ENCODE peak calls at places on chromosomes 12 and 14, in four cellular contexts. G, I, B and O are unnamed samples.

GRCh38 chr12:51951843-51952722 is 584 bp downstream of the ACVR1B start:
- DNase-seq in G (no peak), I (peak), B (no peak), O (peak)

GRCh38 chr14:30223385-30223785 is 295.7 kb upstream of the PRKD1 start:
- DNase-seq in G (no peak), I (no peak), B (peak), O (no peak)

GRCh38 chr12:26845057-26845666 is 12.2 kb upstream of the ITPR2 start:
- DNase-seq in G (peak), I (no peak), B (peak), O (peak)

GRCh38 chr14:90781876-90782275 is 34.4 kb downstream of the TTC7B start:
- DNase-seq in G (no peak), I (no peak), B (no peak), O (no peak)

GRCh38 chr12:46959484-46959883 is 119.9 kb upstream of the PCED1B start:
- DNase-seq in G (no peak), I (no peak), B (no peak), O (no peak)

GRCh38 chr12:132622437-132623071 is 4.0 kb downstream of the P2RX2 start:
- DNase-seq in G (no peak), I (no peak), B (no peak), O (no peak)

GRCh38 chr14:70027785-70028428 is 148.7 kb downstream of the SMOC1 start:
- DNase-seq in G (peak), I (peak), B (peak), O (peak)

GRCh38 chr14:75875958-75876357 is 105.8 kb downstream of the TGFB3 start:
- DNase-seq in G (no peak), I (no peak), B (no peak), O (no peak)

GRCh38 chr14:55467307-55467706 is 26.9 kb upstream of the TBPL2 start:
- DNase-seq in G (no peak), I (no peak), B (no peak), O (no peak)

GRCh38 chr14:101167428-101167827 is 263.9 kb upstream of the RTL1 start:
- DNase-seq in G (no peak), I (no peak), B (no peak), O (no peak)

GRCh38 chr12:58639323-58639934 is 280.9 kb downstream of the LRIG3 start:
- DNase-seq in G (no peak), I (no peak), B (no peak), O (no peak)

GRCh38 chr12:180445-180844 is 33.5 kb downstream of the SLC6A12 start:
- DNase-seq in G (no peak), I (peak), B (no peak), O (no peak)

DNA sequence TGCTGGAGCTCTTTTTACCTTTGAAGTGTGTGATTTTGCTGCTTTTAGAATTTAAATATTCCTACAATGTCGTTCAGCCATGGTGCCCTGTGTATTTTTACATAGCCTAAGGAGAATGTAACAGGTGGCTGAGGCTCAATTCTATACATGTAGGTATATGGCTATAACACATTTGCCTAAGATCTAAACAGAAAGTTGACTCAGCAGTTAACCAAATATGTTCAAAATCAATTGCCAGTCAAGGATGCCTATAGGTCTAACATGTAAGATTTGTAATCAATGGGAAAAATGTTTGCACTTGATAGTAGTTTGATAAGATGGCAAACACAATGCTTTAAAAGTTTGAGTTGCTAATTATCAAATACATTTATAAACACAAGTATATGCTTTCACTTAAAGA is 8.2 kb downstream of the PAWR start:
- DNase-seq in G (no peak), I (no peak), B (no peak), O (no peak)
- TF ChIP-seq ELF4 in G (no peak), I (no peak), B (no peak), O (no peak)

DNA sequence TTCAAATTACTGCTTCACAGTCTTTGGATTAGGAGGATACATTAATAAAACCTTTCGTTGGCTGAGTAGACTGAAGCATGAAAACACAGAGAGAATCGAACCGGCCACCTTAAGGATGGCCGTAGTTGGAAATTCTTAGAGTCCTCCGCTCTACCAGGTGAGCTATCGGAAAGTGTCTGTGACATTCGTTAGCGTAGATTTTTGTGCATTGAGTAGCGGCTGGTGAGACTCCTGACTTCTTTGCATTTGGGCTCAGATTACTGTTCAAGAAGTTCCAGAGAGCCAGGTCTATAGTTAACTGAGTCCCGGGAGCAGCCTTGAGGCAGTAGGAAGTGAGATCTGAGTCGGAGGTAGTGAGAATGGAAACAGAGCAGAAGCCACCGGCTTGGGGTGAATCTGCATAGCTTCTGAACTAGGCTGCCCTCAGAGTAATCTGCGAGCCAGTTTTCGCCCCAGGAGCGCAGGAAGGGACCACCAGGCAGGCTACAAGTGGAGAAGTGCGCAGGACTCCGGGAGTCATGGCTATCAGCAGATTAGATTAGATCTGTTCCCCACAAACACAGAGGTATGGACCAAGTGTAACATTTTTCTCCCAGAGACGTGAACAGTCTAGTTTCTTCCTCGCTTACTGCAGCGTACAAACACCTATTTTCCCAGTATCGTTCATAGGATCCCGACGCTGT is 11.0 kb downstream of the OR6S1 start:
- DNase-seq in G (peak), I (no peak), B (peak), O (peak)
- TF ChIP-seq ELF4 in G (no peak), I (no peak), B (no peak), O (no peak)

DNA sequence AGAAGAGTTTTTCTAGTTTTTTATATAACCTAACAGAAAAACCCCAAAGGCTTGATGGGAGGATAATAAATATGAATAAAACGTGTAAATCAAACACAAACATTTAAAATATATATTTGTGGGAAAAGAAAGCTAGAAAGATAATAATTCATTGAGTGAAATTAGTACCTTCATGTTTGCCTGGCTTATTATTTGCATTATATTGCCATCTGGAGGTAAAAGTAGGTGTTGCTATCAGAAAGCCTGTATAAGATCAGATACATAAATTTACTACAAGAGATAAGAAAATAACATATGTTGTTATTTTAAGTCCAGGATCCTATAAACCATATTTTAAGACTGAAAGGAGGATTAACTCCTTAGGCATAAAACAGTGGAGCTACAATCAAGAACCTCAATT is 77.7 kb downstream of the NTS start:
- DNase-seq in G (no peak), I (no peak), B (no peak), O (no peak)
- TF ChIP-seq ELF4 in G (no peak), I (no peak), B (no peak), O (no peak)

GRCh38 chr12:88854260-88854659 is 274.0 kb upstream of the KITLG start:
- DNase-seq in G (no peak), I (no peak), B (peak), O (no peak)
- TF ChIP-seq ELF4 in G (no peak), I (no peak), B (no peak), O (no peak)

DNA sequence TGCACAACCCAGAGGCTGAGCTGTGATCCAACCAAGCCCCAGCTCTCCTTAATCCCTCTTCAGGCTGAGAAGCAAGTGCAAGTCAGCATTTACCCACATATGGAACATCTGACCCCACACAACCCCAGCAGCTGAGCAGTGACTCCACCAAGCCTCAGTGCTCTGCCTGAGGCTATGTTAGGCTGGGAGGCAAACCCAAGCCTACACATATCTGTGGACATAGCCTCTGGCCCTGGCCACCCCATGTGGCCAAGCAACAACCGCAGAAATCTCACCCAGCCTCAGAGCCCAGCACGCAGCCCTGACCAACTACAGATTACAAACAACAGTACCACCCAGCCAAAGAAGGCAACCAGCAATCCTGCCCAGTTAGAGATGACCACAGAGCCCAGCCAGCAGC is 142.8 kb downstream of the NUAK1 start:
- DNase-seq in G (no peak), I (no peak), B (no peak), O (no peak)
- TF ChIP-seq ELF4 in G (no peak), I (no peak), B (no peak), O (no peak)

DNA sequence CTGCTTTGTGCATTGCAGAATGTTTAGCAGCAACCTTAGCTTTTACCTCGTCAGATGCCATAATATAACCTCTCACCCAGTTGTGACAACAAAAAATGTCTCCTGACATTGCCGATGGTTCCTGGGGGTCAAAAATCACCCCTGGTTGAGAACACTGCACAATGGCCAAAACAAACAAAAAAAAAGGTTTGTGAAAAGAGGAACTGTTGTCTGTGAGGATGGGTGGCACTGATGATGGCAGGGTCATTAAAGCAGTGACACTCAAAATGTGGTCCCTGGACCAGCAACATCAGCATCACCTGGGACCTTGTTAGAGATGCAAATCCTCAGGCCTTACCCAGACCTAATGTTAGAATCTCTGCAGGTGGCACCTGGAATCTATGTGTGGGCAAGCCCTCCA is 36.4 kb upstream of the METAP2 start:
- DNase-seq in G (no peak), I (no peak), B (no peak), O (no peak)
- TF ChIP-seq ELF4 in G (no peak), I (no peak), B (no peak), O (no peak)

GRCh38 chr12:91913651-91914050 is 232.0 kb downstream of the BTG1 start:
- DNase-seq in G (no peak), I (no peak), B (no peak), O (no peak)

GRCh38 chr12:91910871-91911388 is 234.7 kb downstream of the BTG1 start:
- DNase-seq in G (no peak), I (no peak), B (no peak), O (no peak)

GRCh38 chr12:91914701-91915100 is 230.9 kb downstream of the BTG1 start:
- DNase-seq in G (no peak), I (no peak), B (no peak), O (no peak)

GRCh38 chr12:91912178-91912577 is 233.5 kb downstream of the BTG1 start:
- DNase-seq in G (no peak), I (no peak), B (no peak), O (no peak)

GRCh38 chr12:91913124-91913523 is 232.5 kb downstream of the BTG1 start:
- DNase-seq in G (no peak), I (no peak), B (no peak), O (no peak)
- TF ChIP-seq ELF4 in G (no peak), I (no peak), B (no peak), O (no peak)

DNA sequence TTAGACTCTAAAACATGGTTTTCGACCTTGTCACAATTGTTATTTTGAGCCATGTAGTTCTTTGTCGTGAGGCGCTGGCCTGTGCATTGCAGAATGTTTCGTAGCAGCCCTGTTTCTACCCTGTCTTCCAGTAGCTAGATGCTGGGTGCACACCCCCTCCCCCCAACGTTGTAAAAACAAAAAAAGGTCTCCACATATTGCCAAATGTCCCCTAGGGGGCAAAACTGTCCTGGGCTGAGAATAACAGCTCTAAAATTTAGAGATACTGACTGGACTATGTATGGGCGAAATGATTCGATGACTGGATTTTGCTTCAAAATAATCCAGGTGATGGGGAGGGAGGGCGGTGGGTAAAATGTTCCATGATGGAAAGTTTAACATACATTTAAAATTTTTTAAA is 126.1 kb upstream of the FUT8 start:
- DNase-seq in G (no peak), I (peak), B (peak), O (no peak)
- TF ChIP-seq ELF4 in G (no peak), I (no peak), B (no peak), O (no peak)

GRCh38 chr14:103735022-103735421 is 19.4 kb downstream of the ZFYVE21 start:
- DNase-seq in G (no peak), I (no peak), B (no peak), O (no peak)

GRCh38 chr14:103732868-103733626 is 17.4 kb downstream of the ZFYVE21 start:
- DNase-seq in G (no peak), I (no peak), B (no peak), O (no peak)

GRCh38 chr14:103731916-103732867 is 16.6 kb downstream of the ZFYVE21 start:
- DNase-seq in G (no peak), I (no peak), B (no peak), O (no peak)

GRCh38 chr14:103734081-103734888 is 18.7 kb downstream of the ZFYVE21 start:
- DNase-seq in G (no peak), I (no peak), B (no peak), O (no peak)

GRCh38 chr14:103733651-103734050 is 18.0 kb downstream of the ZFYVE21 start:
- DNase-seq in G (no peak), I (no peak), B (no peak), O (no peak)
- TF ChIP-seq ELF4 in G (no peak), I (no peak), B (no peak), O (no peak)